ENCODE peak calls at places on chromosomes 5 and 9, in nine cellular contexts. One of them, this sample, is unnamed.

GRCh38 chr5:132451387-132451786 is 39.2 kb downstream of the IRF1 start:
- DNase-seq in NB4: no peak
- DNase-seq in DMS53: no peak
- DNase-seq in NCI-H1048: no peak
- DNase-seq in renal cortical epithelial cell: no peak
- DNase-seq in DMS79: no peak
- DNase-seq in GM13977: no peak
- DNase-seq in T-helper 1 cell: no peak
- DNase-seq in T-helper 2 cell: no peak
- DNase-seq in this sample: no peak

GRCh38 chr9:128916204-128916603 is 4.6 kb upstream of the PHYHD1 start:
- DNase-seq in NB4: no peak
- DNase-seq in DMS53: no peak
- DNase-seq in NCI-H1048: no peak
- DNase-seq in renal cortical epithelial cell: no peak
- DNase-seq in DMS79: no peak
- DNase-seq in GM13977: no peak
- DNase-seq in T-helper 1 cell: no peak
- DNase-seq in T-helper 2 cell: no peak
- DNase-seq in this sample: no peak

GRCh38 chr9:607417-607816 is 234.1 kb upstream of the DMRT1 start:
- DNase-seq in NB4: no peak
- DNase-seq in DMS53: no peak
- DNase-seq in NCI-H1048: no peak
- DNase-seq in renal cortical epithelial cell: no peak
- DNase-seq in DMS79: no peak
- DNase-seq in GM13977: no peak
- DNase-seq in T-helper 1 cell: no peak
- DNase-seq in T-helper 2 cell: no peak
- DNase-seq in this sample: no peak

GRCh38 chr5:114789773-114790402 is 379.8 kb downstream of the TRIM36 start:
- DNase-seq in NB4: peak; percentile 79
- DNase-seq in DMS53: peak; percentile 76
- DNase-seq in NCI-H1048: peak; percentile 13
- DNase-seq in renal cortical epithelial cell: peak; percentile 41
- DNase-seq in DMS79: no peak
- DNase-seq in GM13977: peak; percentile 37
- DNase-seq in T-helper 1 cell: no peak
- DNase-seq in T-helper 2 cell: no peak
- DNase-seq in this sample: no peak

GRCh38 chr5:139566611-139567010 is 5.5 kb downstream of the UBE2D2 start:
- DNase-seq in NB4: peak; percentile 67
- DNase-seq in DMS53: no peak
- DNase-seq in NCI-H1048: no peak
- DNase-seq in renal cortical epithelial cell: no peak
- DNase-seq in DMS79: no peak
- DNase-seq in GM13977: no peak
- DNase-seq in T-helper 1 cell: no peak
- DNase-seq in T-helper 2 cell: no peak
- DNase-seq in this sample: no peak

GRCh38 chr9:110152704-110153374 is 55.1 kb downstream of the C9orf152 start:
- DNase-seq in NB4: peak; percentile 82
- DNase-seq in DMS53: peak; percentile 78
- DNase-seq in NCI-H1048: peak; percentile 10
- DNase-seq in renal cortical epithelial cell: peak; percentile 62
- DNase-seq in DMS79: no peak
- DNase-seq in GM13977: peak; percentile 27
- DNase-seq in T-helper 1 cell: peak; percentile 66
- DNase-seq in T-helper 2 cell: no peak
- DNase-seq in this sample: no peak

GRCh38 chr9:94065535-94065961 is 18.7 kb upstream of the PTPDC1 start:
- DNase-seq in NB4: peak; percentile 83
- DNase-seq in DMS53: peak; percentile 81
- DNase-seq in NCI-H1048: peak; percentile 22
- DNase-seq in renal cortical epithelial cell: peak; percentile 88
- DNase-seq in DMS79: no peak
- DNase-seq in GM13977: peak; percentile 66
- DNase-seq in T-helper 1 cell: peak; percentile 65
- DNase-seq in T-helper 2 cell: peak; percentile 21
- DNase-seq in this sample: peak; percentile 82

GRCh38 chr9:109730228-109730627 is 49.8 kb upstream of the PALM2AKAP2 start:
- DNase-seq in NB4: no peak
- DNase-seq in DMS53: no peak
- DNase-seq in NCI-H1048: peak; percentile 21
- DNase-seq in renal cortical epithelial cell: peak; percentile 89
- DNase-seq in DMS79: peak; percentile 8
- DNase-seq in GM13977: no peak
- DNase-seq in T-helper 1 cell: no peak
- DNase-seq in T-helper 2 cell: no peak
- DNase-seq in this sample: no peak

GRCh38 chr5:155905359-155905758 is 421.6 kb upstream of the SGCD start:
- DNase-seq in NB4: no peak
- DNase-seq in DMS53: no peak
- DNase-seq in NCI-H1048: no peak
- DNase-seq in renal cortical epithelial cell: no peak
- DNase-seq in DMS79: no peak
- DNase-seq in GM13977: no peak
- DNase-seq in T-helper 1 cell: no peak
- DNase-seq in T-helper 2 cell: no peak
- DNase-seq in this sample: no peak

GRCh38 chr5:65834306-65834705 is 92.1 kb upstream of the ERBIN start:
- DNase-seq in NB4: no peak
- DNase-seq in DMS53: no peak
- DNase-seq in NCI-H1048: no peak
- DNase-seq in renal cortical epithelial cell: no peak
- DNase-seq in DMS79: no peak
- DNase-seq in GM13977: no peak
- DNase-seq in T-helper 1 cell: no peak
- DNase-seq in T-helper 2 cell: no peak
- DNase-seq in this sample: no peak

GRCh38 chr5:132411382-132411925 is 41.9 kb downstream of the SLC22A5 start:
- DNase-seq in NB4: no peak
- DNase-seq in DMS53: peak; percentile 70
- DNase-seq in NCI-H1048: no peak
- DNase-seq in renal cortical epithelial cell: no peak
- DNase-seq in DMS79: peak; percentile 23
- DNase-seq in GM13977: no peak
- DNase-seq in T-helper 1 cell: peak; percentile 71
- DNase-seq in T-helper 2 cell: no peak
- DNase-seq in this sample: no peak